ENCODE peak calls at places on chromosomes 6 and 20, in five cellular contexts. N is endothelial cell of umbilical vein, S is H1, C is HepG2, L is K562. H is an unnamed sample.

GRCh38 chr6:139230421-139230840 is 61.4 kb downstream of the TXLNB start:
- DNase-seq in N (no peak), S (no peak), C (no peak), L (no peak), H (no peak)

GRCh38 chr20:20393770-20394169 is 25.9 kb downstream of the INSM1 start:
- DNase-seq in N (no peak), S (no peak), C (no peak), L (no peak), H (no peak)

GRCh38 chr6:85078071-85078470 is 313.7 kb upstream of the TBX18 start:
- DNase-seq in N (peak; percentile 48), S (no peak), C (peak; percentile 5), L (peak; percentile 5), H (peak; percentile 26)

GRCh38 chr6:16949696-16950095 is 152.2 kb upstream of the STMND1 start:
- DNase-seq in N (no peak), S (no peak), C (no peak), L (no peak), H (no peak)

GRCh38 chr20:59177266-59178250 is 13.9 kb downstream of the ZNF831 start:
- DNase-seq in N (no peak), S (no peak), C (no peak), L (no peak), H (no peak)

GRCh38 chr6:161254126-161254753 is 19.6 kb downstream of the AGPAT4 start:
- DNase-seq in N (no peak), S (no peak), C (no peak), L (peak; percentile 32), H (no peak)

GRCh38 chr20:47062226-47062880 is 167.7 kb downstream of the EYA2 start:
- DNase-seq in N (no peak), S (no peak), C (no peak), L (no peak), H (no peak)

GRCh38 chr6:161027385-161027784 is 35.8 kb downstream of the MAP3K4 start:
- DNase-seq in N (no peak), S (no peak), C (no peak), L (no peak), H (no peak)

GRCh38 chr6:165566088-165566828 is 96.8 kb downstream of the PDE10A start:
- DNase-seq in N (no peak), S (no peak), C (no peak), L (no peak), H (no peak)

GRCh38 chr6:165245716-165246115 is 63.7 kb downstream of the C6orf118 start:
- DNase-seq in N (no peak), S (no peak), C (no peak), L (no peak), H (no peak)

GRCh38 chr6:5728726-5729434 is 277.8 kb downstream of the NRN1 start:
- DNase-seq in N (peak; percentile 31), S (no peak), C (no peak), L (no peak), H (no peak)

GRCh38 chr6:33857301-33858052 is 53.7 kb upstream of the MLN start:
- DNase-seq in N (no peak), S (no peak), C (no peak), L (no peak), H (no peak)

GRCh38 chr6:65259080-65259479 is 447.9 kb downstream of the EYS start:
- DNase-seq in N (peak; percentile 35), S (no peak), C (peak; percentile 11), L (no peak), H (no peak)

GRCh38 chr6:145904391-145904790 is 59.8 kb downstream of the SHPRH start:
- DNase-seq in N (no peak), S (no peak), C (no peak), L (no peak), H (no peak)

GRCh38 chr6:2596222-2596621 is 154.5 kb downstream of the MYLK4 start:
- DNase-seq in N (no peak), S (peak; percentile 44), C (no peak), L (no peak), H (no peak)

GRCh38 chr20:45061244-45061643 is 39.7 kb downstream of the KCNS1 start:
- DNase-seq in N (peak; percentile 61), S (no peak), C (no peak), L (no peak), H (peak; percentile 26)

GRCh38 chr6:150631283-150631981 is 31.7 kb downstream of the PLEKHG1 start:
- DNase-seq in N (no peak), S (no peak), C (no peak), L (no peak), H (no peak)

GRCh38 chr6:24903681-24904080 is 32.1 kb downstream of the RIPOR2 start:
- DNase-seq in N (no peak), S (no peak), C (no peak), L (no peak), H (no peak)

GRCh38 chr6:145732788-145733187 is 2.5 kb downstream of the EPM2A start:
- DNase-seq in N (no peak), S (no peak), C (no peak), L (no peak), H (no peak)

GRCh38 chr6:127207591-127208120 is 59.0 kb upstream of the RNF146 start:
- DNase-seq in N (peak; percentile 97), S (no peak), C (no peak), L (no peak), H (no peak)

GRCh38 chr6:127204278-127204677 is 62.4 kb upstream of the RNF146 start:
- DNase-seq in N (no peak), S (no peak), C (no peak), L (no peak), H (no peak)

GRCh38 chr6:127202676-127203075 is 64.0 kb upstream of the RNF146 start:
- DNase-seq in N (no peak), S (no peak), C (no peak), L (no peak), H (no peak)

GRCh38 chr6:127206531-127207065 is 60.1 kb upstream of the RNF146 start:
- DNase-seq in N (peak; percentile 44), S (no peak), C (no peak), L (no peak), H (no peak)

DNA sequence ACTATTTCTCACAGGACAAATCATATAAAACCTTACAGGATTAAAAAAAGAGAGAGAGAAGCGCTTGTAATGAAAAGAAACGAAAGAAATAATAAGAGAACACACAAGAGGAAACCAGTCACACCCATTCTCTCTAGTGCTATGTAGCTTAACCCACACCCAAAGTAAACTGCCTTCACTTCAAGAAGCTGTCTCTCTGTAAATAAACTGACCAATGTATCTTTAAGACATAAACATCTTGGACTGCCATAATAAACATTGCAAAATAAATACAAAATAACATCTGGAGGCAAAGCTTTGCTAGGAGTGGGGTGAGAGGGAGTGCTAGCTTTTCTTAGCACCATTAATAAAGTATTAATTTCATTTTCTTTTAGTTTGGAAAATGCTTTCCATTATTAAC is 61.6 kb upstream of the RNF146 start:
- DNase-seq in N (no peak), S (no peak), C (no peak), L (no peak), H (no peak)
- TF ChIP-seq MAX in N (no peak), S (no peak), C (no peak), L (no peak), H (no peak)

DNA sequence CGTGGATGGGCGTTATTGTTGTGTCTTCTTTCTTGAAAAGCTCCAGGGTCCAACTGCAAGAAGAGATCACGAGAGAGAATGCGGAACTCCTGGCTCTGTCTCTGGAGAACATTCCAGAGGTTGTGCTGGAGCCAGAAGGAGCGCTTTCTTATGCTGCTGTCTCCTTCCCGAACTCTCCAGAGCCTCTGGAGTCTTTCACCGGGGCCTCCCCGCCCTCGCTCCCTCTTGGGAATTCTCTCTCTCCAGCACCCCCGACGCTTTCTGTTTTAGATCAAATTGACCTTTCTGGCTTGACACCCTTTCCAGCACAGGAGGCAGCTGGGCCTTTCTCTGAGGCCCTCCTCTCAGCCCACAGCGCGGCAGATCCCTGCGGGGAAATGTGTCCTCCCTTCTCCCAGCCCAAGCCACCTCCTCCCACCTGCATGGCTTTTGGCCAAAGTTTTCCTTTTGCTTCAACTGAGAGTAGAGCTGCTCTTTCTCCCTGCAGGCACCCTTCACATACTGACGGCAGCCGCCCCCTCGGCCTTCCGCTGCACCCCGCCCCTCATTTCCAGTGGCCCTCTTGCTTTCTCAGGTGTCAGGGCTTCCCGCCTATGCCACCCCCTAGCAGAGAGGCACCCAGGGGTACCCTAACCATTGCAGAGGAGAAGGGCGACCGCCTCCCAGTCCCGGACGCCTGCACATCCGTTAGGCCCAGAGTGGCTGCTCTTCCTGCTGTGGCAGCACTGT is 6.6 kb upstream of the CCR6 start:
- DNase-seq in N (no peak), S (no peak), C (no peak), L (no peak), H (no peak)
- H3K4me3 ChIP-seq in N (no peak overlapping the region), S (no peak overlapping the region), C (no peak overlapping the region), L (no peak overlapping the region), H (no peak overlapping the region)

GRCh38 chr6:167474171-167474570 is 149.3 kb downstream of the TTLL2 start:
- DNase-seq in N (no peak), S (no peak), C (no peak), L (no peak), H (no peak)

GRCh38 chr6:167476844-167477595 is 152.1 kb downstream of the TTLL2 start:
- DNase-seq in N (no peak), S (no peak), C (no peak), L (no peak), H (no peak)

GRCh38 chr6:167477688-167478087 is 152.8 kb downstream of the TTLL2 start:
- DNase-seq in N (no peak), S (no peak), C (no peak), L (no peak), H (no peak)

GRCh38 chr6:167474725-167475124 is 149.8 kb downstream of the TTLL2 start:
- DNase-seq in N (no peak), S (no peak), C (no peak), L (no peak), H (no peak)

GRCh38 chr6:167475947-167476346 is 151.1 kb downstream of the TTLL2 start:
- DNase-seq in N (no peak), S (peak; percentile 39), C (no peak), L (no peak), H (no peak)
- TF ChIP-seq MAX in N (no peak), S (peak; percentile 78), C (no peak), L (no peak), H (no peak)

DNA sequence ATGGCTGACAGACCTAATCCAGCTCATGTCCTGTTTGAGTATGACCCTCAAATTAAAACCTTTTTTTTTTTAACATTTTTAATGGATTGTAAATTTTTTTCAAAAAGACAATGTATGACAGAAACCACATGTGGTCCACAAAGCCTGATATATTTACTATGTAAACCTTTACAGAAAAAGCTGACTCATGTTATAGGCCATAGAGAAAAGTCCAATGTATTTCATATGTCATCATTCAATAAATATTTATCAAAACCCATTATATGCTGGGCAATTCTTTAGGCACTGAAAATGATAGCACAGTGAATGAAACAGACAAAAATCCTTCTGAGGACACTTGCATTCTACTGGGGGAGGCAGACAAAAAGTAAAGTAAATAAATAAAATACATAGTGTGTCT is 826.2 kb upstream of the FLRT3 start:
- DNase-seq in N (no peak), S (no peak), C (peak; percentile 10), L (no peak), H (no peak)
- H3K4me3 ChIP-seq in N (no peak overlapping the region), S (no peak overlapping the region), C (no peak overlapping the region), L (no peak overlapping the region), H (no peak overlapping the region)

GRCh38 chr6:15444881-15445280 is 199.0 kb downstream of the JARID2 start:
- DNase-seq in N (no peak), S (no peak), C (peak; percentile 52), L (no peak), H (peak; percentile 16)
- TF ChIP-seq MAX in N (no peak), S (no peak), C (no peak), L (no peak), H (no peak)

H was measured in HCT116.